ENCODE peak calls at places on chromosomes 11 and 22, in nine cellular contexts. M, U, R, N, E, C, L, W and K are unnamed samples.

GRCh38 chr11:1690167-1691026 is 6.6 kb upstream of the KRTAP5-6 start:
- DNase-seq in W (no peak), E (no peak), M (no peak), U (no peak), N (no peak), L (no peak), R (no peak), C (no peak), K (no peak)

GRCh38 chr22:36589856-36590255 is 60.9 kb upstream of the EIF3D start:
- DNase-seq in M (no peak), C (no peak), U (no peak), E (no peak), R (no peak), L (no peak), N (no peak), W (peak), K (no peak)

GRCh38 chr11:14907411-14908213 is 15.6 kb upstream of the CYP2R1 start:
- DNase-seq in M (peak), R (peak), N (no peak), E (peak), W (peak), L (peak), C (peak), U (peak), K (peak)

GRCh38 chr22:40043086-40043485 is 48.3 kb downstream of the FAM83F start:
- DNase-seq in M (no peak), E (no peak), N (no peak), W (no peak), R (no peak), C (no peak), L (no peak), U (no peak), K (no peak)

GRCh38 chr11:14373941-14374646 is 15.1 kb upstream of the RRAS2 start:
- DNase-seq in E (no peak), R (no peak), C (no peak), U (no peak), L (no peak), N (no peak), W (no peak), M (no peak), K (no peak)

GRCh38 chr11:10922944-10923343 is 65.1 kb upstream of the ZBED5 start:
- DNase-seq in N (no peak), E (no peak), W (no peak), C (no peak), R (no peak), M (no peak), U (no peak), L (no peak), K (no peak)

GRCh38 chr11:61152816-61153592 is 8.2 kb downstream of the VPS37C start:
- DNase-seq in R (peak), W (no peak), U (no peak), L (no peak), C (no peak), E (no peak), N (no peak), M (no peak), K (no peak)

GRCh38 chr11:108620958-108621772 is 27.6 kb upstream of the EXPH5 start:
- DNase-seq in E (no peak), C (no peak), N (no peak), R (peak), U (no peak), L (no peak), M (no peak), W (no peak), K (no peak)

GRCh38 chr11:130070109-130070828 is 575 bp downstream of the APLP2 start:
- DNase-seq in R (peak), N (no peak), L (peak), W (peak), U (peak), C (peak), E (peak), M (no peak), K (peak)

GRCh38 chr22:41762980-41763779 is 37.3 kb upstream of the CCDC134 start:
- DNase-seq in M (peak), L (peak), N (no peak), C (peak), W (peak), E (peak), R (peak), U (no peak), K (peak)

GRCh38 chr11:106216281-106216680 is 138.8 kb downstream of the AASDHPPT start:
- DNase-seq in U (no peak), M (no peak), W (no peak), R (no peak), E (no peak), L (no peak), C (no peak), N (no peak), K (no peak)